ENCODE peak calls at places on chromosomes 5 and 9, in eight cellular contexts. One of them, this sample, is unnamed.
A peak's percentile ranks its signal among the peaks of the same experiment; 100 is the strongest.

GRCh38 chr9:99197124-99197630 is 24.6 kb downstream of the ALG2 start:
- DNase-seq in upper lobe of left lung: no peak
- DNase-seq in SK-N-SH: no peak
- DNase-seq in HFFc6: no peak
- DNase-seq in fibroblast of lung: no peak
- DNase-seq in ovary: no peak
- DNase-seq in WERI-Rb-1: no peak
- DNase-seq in body of pancreas: no peak
- DNase-seq in this sample: no peak

GRCh38 chr5:41517909-41518308 is 7.5 kb upstream of the PLCXD3 start:
- DNase-seq in upper lobe of left lung: no peak
- DNase-seq in SK-N-SH: no peak
- DNase-seq in HFFc6: no peak
- DNase-seq in fibroblast of lung: peak; percentile 19
- DNase-seq in ovary: no peak
- DNase-seq in WERI-Rb-1: no peak
- DNase-seq in body of pancreas: no peak
- DNase-seq in this sample: no peak

GRCh38 chr5:15021286-15022046 is 149.9 kb upstream of the ANKH start:
- DNase-seq in upper lobe of left lung: no peak
- DNase-seq in SK-N-SH: no peak
- DNase-seq in HFFc6: peak; percentile 87
- DNase-seq in fibroblast of lung: peak; percentile 91
- DNase-seq in ovary: no peak
- DNase-seq in WERI-Rb-1: no peak
- DNase-seq in body of pancreas: no peak
- DNase-seq in this sample: no peak

GRCh38 chr9:101026824-101027223 is 1.7 kb upstream of the PLPPR1 start:
- DNase-seq in upper lobe of left lung: no peak
- DNase-seq in SK-N-SH: no peak
- DNase-seq in HFFc6: no peak
- DNase-seq in fibroblast of lung: no peak
- DNase-seq in ovary: no peak
- DNase-seq in WERI-Rb-1: no peak
- DNase-seq in body of pancreas: peak; percentile 7
- DNase-seq in this sample: no peak

GRCh38 chr9:77556396-77556795 is 91.7 kb downstream of the GNA14 start:
- DNase-seq in upper lobe of left lung: no peak
- DNase-seq in SK-N-SH: no peak
- DNase-seq in HFFc6: no peak
- DNase-seq in fibroblast of lung: peak; percentile 40
- DNase-seq in ovary: no peak
- DNase-seq in WERI-Rb-1: no peak
- DNase-seq in body of pancreas: no peak
- DNase-seq in this sample: no peak

GRCh38 chr5:168174376-168174775 is 117.1 kb upstream of the WWC1 start:
- DNase-seq in upper lobe of left lung: no peak
- DNase-seq in SK-N-SH: no peak
- DNase-seq in HFFc6: no peak
- DNase-seq in fibroblast of lung: peak; percentile 75
- DNase-seq in ovary: no peak
- DNase-seq in WERI-Rb-1: no peak
- DNase-seq in body of pancreas: no peak
- DNase-seq in this sample: no peak

GRCh38 chr5:5483880-5484595 is 61.6 kb downstream of the ICE1 start:
- DNase-seq in upper lobe of left lung: no peak
- DNase-seq in SK-N-SH: no peak
- DNase-seq in HFFc6: peak; percentile 56
- DNase-seq in fibroblast of lung: peak; percentile 29
- DNase-seq in ovary: no peak
- DNase-seq in WERI-Rb-1: no peak
- DNase-seq in body of pancreas: no peak
- DNase-seq in this sample: no peak

GRCh38 chr9:4292781-4293180 is 7.1 kb downstream of the GLIS3 start:
- DNase-seq in upper lobe of left lung: no peak
- DNase-seq in SK-N-SH: no peak
- DNase-seq in HFFc6: no peak
- DNase-seq in fibroblast of lung: peak; percentile 81
- DNase-seq in ovary: no peak
- DNase-seq in WERI-Rb-1: no peak
- DNase-seq in body of pancreas: no peak
- DNase-seq in this sample: no peak

GRCh38 chr5:7412369-7412768 is 16.4 kb downstream of the ADCY2 start:
- DNase-seq in upper lobe of left lung: no peak
- DNase-seq in SK-N-SH: no peak
- DNase-seq in HFFc6: no peak
- DNase-seq in fibroblast of lung: peak; percentile 65
- DNase-seq in ovary: no peak
- DNase-seq in WERI-Rb-1: peak; percentile 95
- DNase-seq in body of pancreas: no peak
- DNase-seq in this sample: no peak

GRCh38 chr5:141878186-141878770 is at the start of gene PCDH1:
- DNase-seq in upper lobe of left lung: peak; percentile 91
- DNase-seq in SK-N-SH: peak; percentile 81
- DNase-seq in HFFc6: no peak
- DNase-seq in fibroblast of lung: peak; percentile 42
- DNase-seq in ovary: no peak
- DNase-seq in WERI-Rb-1: peak; percentile 32
- DNase-seq in body of pancreas: peak; percentile 66
- DNase-seq in this sample: peak; percentile 43

GRCh38 chr5:43854697-43855292 is 251.8 kb downstream of the NNT start:
- DNase-seq in upper lobe of left lung: no peak
- DNase-seq in SK-N-SH: no peak
- DNase-seq in HFFc6: no peak
- DNase-seq in fibroblast of lung: no peak
- DNase-seq in ovary: no peak
- DNase-seq in WERI-Rb-1: no peak
- DNase-seq in body of pancreas: no peak
- DNase-seq in this sample: no peak

GRCh38 chr5:115838885-115839518 is 2.4 kb downstream of the ATG12 start:
- DNase-seq in upper lobe of left lung: no peak
- DNase-seq in SK-N-SH: peak; percentile 47
- DNase-seq in HFFc6: peak; percentile 47
- DNase-seq in fibroblast of lung: peak; percentile 39
- DNase-seq in ovary: no peak
- DNase-seq in WERI-Rb-1: peak; percentile 35
- DNase-seq in body of pancreas: no peak
- DNase-seq in this sample: no peak

GRCh38 chr5:30401479-30402058 is 791.9 kb upstream of the CDH6 start:
- DNase-seq in upper lobe of left lung: no peak
- DNase-seq in SK-N-SH: peak; percentile 3
- DNase-seq in HFFc6: no peak
- DNase-seq in fibroblast of lung: peak; percentile 39
- DNase-seq in ovary: no peak
- DNase-seq in WERI-Rb-1: peak; percentile 74
- DNase-seq in body of pancreas: peak; percentile 57
- DNase-seq in this sample: no peak

GRCh38 chr5:155530046-155530445 is 516.5 kb downstream of the KIF4B start:
- DNase-seq in upper lobe of left lung: no peak
- DNase-seq in SK-N-SH: peak; percentile 21
- DNase-seq in HFFc6: no peak
- DNase-seq in fibroblast of lung: peak; percentile 25
- DNase-seq in ovary: no peak
- DNase-seq in WERI-Rb-1: peak; percentile 33
- DNase-seq in body of pancreas: no peak
- DNase-seq in this sample: no peak

GRCh38 chr9:78320875-78321496 is 24.1 kb downstream of the PSAT1 start:
- DNase-seq in upper lobe of left lung: no peak
- DNase-seq in SK-N-SH: no peak
- DNase-seq in HFFc6: no peak
- DNase-seq in fibroblast of lung: no peak
- DNase-seq in ovary: no peak
- DNase-seq in WERI-Rb-1: no peak
- DNase-seq in body of pancreas: no peak
- DNase-seq in this sample: no peak

GRCh38 chr5:180314106-180314505 is 22.2 kb upstream of the MAPK9 start:
- DNase-seq in upper lobe of left lung: no peak
- DNase-seq in SK-N-SH: no peak
- DNase-seq in HFFc6: no peak
- DNase-seq in fibroblast of lung: no peak
- DNase-seq in ovary: no peak
- DNase-seq in WERI-Rb-1: no peak
- DNase-seq in body of pancreas: no peak
- DNase-seq in this sample: no peak

GRCh38 chr5:106020889-106021288 is 1649.8 kb downstream of the EFNA5 start:
- DNase-seq in upper lobe of left lung: no peak
- DNase-seq in SK-N-SH: no peak
- DNase-seq in HFFc6: no peak
- DNase-seq in fibroblast of lung: peak; percentile 30
- DNase-seq in ovary: no peak
- DNase-seq in WERI-Rb-1: no peak
- DNase-seq in body of pancreas: no peak
- DNase-seq in this sample: no peak

GRCh38 chr5:38048400-38048799 is 208.6 kb upstream of the GDNF start:
- DNase-seq in upper lobe of left lung: no peak
- DNase-seq in SK-N-SH: no peak
- DNase-seq in HFFc6: no peak
- DNase-seq in fibroblast of lung: no peak
- DNase-seq in ovary: no peak
- DNase-seq in WERI-Rb-1: no peak
- DNase-seq in body of pancreas: no peak
- DNase-seq in this sample: no peak

GRCh38 chr9:134130503-134131375 is 5.1 kb upstream of the WDR5 start:
- DNase-seq in upper lobe of left lung: peak; percentile 89
- DNase-seq in SK-N-SH: no peak
- DNase-seq in HFFc6: no peak
- DNase-seq in fibroblast of lung: peak; percentile 41
- DNase-seq in ovary: peak; percentile 70
- DNase-seq in WERI-Rb-1: peak; percentile 39
- DNase-seq in body of pancreas: peak; percentile 90
- DNase-seq in this sample: no peak

GRCh38 chr9:111161015-111161415 is 122.7 kb upstream of the LPAR1 start:
- DNase-seq in upper lobe of left lung: no peak
- DNase-seq in SK-N-SH: no peak
- DNase-seq in HFFc6: peak; percentile 65
- DNase-seq in fibroblast of lung: peak; percentile 83
- DNase-seq in ovary: no peak
- DNase-seq in WERI-Rb-1: no peak
- DNase-seq in body of pancreas: no peak
- DNase-seq in this sample: no peak

GRCh38 chr5:73452215-73452614 is 3.6 kb upstream of the FOXD1 start:
- DNase-seq in upper lobe of left lung: no peak
- DNase-seq in SK-N-SH: no peak
- DNase-seq in HFFc6: no peak
- DNase-seq in fibroblast of lung: no peak
- DNase-seq in ovary: no peak
- DNase-seq in WERI-Rb-1: no peak
- DNase-seq in body of pancreas: no peak
- DNase-seq in this sample: no peak

GRCh38 chr9:2096376-2096970 is 81.3 kb downstream of the SMARCA2 start:
- DNase-seq in upper lobe of left lung: no peak
- DNase-seq in SK-N-SH: no peak
- DNase-seq in HFFc6: no peak
- DNase-seq in fibroblast of lung: no peak
- DNase-seq in ovary: no peak
- DNase-seq in WERI-Rb-1: no peak
- DNase-seq in body of pancreas: no peak
- DNase-seq in this sample: no peak

GRCh38 chr9:92745881-92746280 is 18.8 kb downstream of the BICD2 start:
- DNase-seq in upper lobe of left lung: no peak
- DNase-seq in SK-N-SH: no peak
- DNase-seq in HFFc6: no peak
- DNase-seq in fibroblast of lung: no peak
- DNase-seq in ovary: peak; percentile 11
- DNase-seq in WERI-Rb-1: no peak
- DNase-seq in body of pancreas: no peak
- DNase-seq in this sample: no peak

GRCh38 chr9:96025995-96026572 is 150.6 kb downstream of the ERCC6L2 start:
- DNase-seq in upper lobe of left lung: peak; percentile 88
- DNase-seq in SK-N-SH: peak; percentile 60
- DNase-seq in HFFc6: no peak
- DNase-seq in fibroblast of lung: no peak
- DNase-seq in ovary: no peak
- DNase-seq in WERI-Rb-1: peak; percentile 97
- DNase-seq in body of pancreas: no peak
- DNase-seq in this sample: no peak
- TF ChIP-seq CTCF in upper lobe of left lung: no peak
- TF ChIP-seq CTCF in SK-N-SH: no peak
- TF ChIP-seq CTCF in HFFc6: peak; percentile 20
- TF ChIP-seq CTCF in fibroblast of lung: no peak
- TF ChIP-seq CTCF in ovary: no peak
- TF ChIP-seq CTCF in WERI-Rb-1: peak; percentile 92
- TF ChIP-seq CTCF in body of pancreas: no peak
- TF ChIP-seq CTCF in this sample: no peak

DNA sequence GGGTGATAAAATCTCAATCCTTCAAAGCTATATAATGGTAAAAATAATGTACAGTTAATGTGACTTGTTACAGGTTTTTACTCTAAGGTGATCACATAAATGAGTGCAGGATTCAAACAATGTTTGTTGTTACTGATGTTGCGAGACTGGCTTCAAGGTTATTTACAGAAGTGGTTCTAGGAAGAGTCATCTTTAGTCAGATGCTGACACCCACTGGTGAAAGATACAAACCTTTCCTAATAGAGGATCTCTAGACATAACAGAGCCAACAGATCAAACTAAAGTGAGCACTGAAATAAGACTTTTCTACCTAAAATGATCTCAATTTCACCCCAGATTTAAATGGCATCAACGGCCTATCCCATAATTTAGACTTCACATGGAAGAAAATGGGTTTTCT is 20.2 kb downstream of the ARSB start:
- DNase-seq in upper lobe of left lung: no peak
- DNase-seq in SK-N-SH: peak; percentile 49
- DNase-seq in HFFc6: peak; percentile 59
- DNase-seq in fibroblast of lung: peak; percentile 64
- DNase-seq in ovary: no peak
- DNase-seq in WERI-Rb-1: no peak
- DNase-seq in body of pancreas: no peak
- DNase-seq in this sample: no peak
- TF ChIP-seq CTCF in upper lobe of left lung: no peak
- TF ChIP-seq CTCF in SK-N-SH: peak; percentile 72
- TF ChIP-seq CTCF in HFFc6: peak; percentile 74
- TF ChIP-seq CTCF in fibroblast of lung: peak; percentile 40
- TF ChIP-seq CTCF in ovary: peak; percentile 80
- TF ChIP-seq CTCF in WERI-Rb-1: peak; percentile 43
- TF ChIP-seq CTCF in body of pancreas: peak; percentile 73
- TF ChIP-seq CTCF in this sample: no peak

DNA sequence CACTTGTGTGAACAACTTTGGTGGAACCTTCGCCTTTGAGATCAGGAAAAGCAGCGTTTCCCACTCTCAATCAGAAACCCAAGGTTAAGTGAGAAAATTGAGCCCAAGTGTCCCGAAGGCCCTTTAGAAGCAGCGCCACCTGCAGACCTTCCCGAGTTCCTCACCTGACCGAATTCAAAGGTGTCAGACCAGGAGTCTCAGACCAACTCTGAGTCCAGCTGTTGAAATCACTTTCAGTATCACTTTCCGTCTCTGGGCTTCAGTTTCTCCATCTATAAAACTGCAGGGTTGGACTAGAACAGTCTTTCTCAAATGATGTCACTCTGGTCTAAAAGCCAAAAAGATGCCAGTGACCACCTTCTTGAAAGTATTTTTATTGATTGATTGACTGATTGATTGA is 31.7 kb upstream of the GRHPR start:
- DNase-seq in upper lobe of left lung: no peak
- DNase-seq in SK-N-SH: no peak
- DNase-seq in HFFc6: no peak
- DNase-seq in fibroblast of lung: no peak
- DNase-seq in ovary: no peak
- DNase-seq in WERI-Rb-1: peak; percentile 45
- DNase-seq in body of pancreas: peak; percentile 82
- DNase-seq in this sample: no peak
- TF ChIP-seq CTCF in upper lobe of left lung: peak; percentile 11
- TF ChIP-seq CTCF in SK-N-SH: peak; percentile 31
- TF ChIP-seq CTCF in HFFc6: peak; percentile 48
- TF ChIP-seq CTCF in fibroblast of lung: no peak
- TF ChIP-seq CTCF in ovary: no peak
- TF ChIP-seq CTCF in WERI-Rb-1: peak; percentile 66
- TF ChIP-seq CTCF in body of pancreas: peak; percentile 49
- TF ChIP-seq CTCF in this sample: no peak

GRCh38 chr5:55437452-55437851 is 97.3 kb downstream of the PLPP1 start:
- DNase-seq in upper lobe of left lung: no peak
- DNase-seq in SK-N-SH: no peak
- DNase-seq in HFFc6: no peak
- DNase-seq in fibroblast of lung: no peak
- DNase-seq in ovary: no peak
- DNase-seq in WERI-Rb-1: no peak
- DNase-seq in body of pancreas: no peak
- DNase-seq in this sample: no peak
- TF ChIP-seq CTCF in upper lobe of left lung: no peak
- TF ChIP-seq CTCF in SK-N-SH: no peak
- TF ChIP-seq CTCF in HFFc6: no peak
- TF ChIP-seq CTCF in fibroblast of lung: no peak
- TF ChIP-seq CTCF in ovary: no peak
- TF ChIP-seq CTCF in WERI-Rb-1: no peak
- TF ChIP-seq CTCF in body of pancreas: no peak
- TF ChIP-seq CTCF in this sample: no peak

This sample was measured in activated B cell treated with CpG ODN at 0.5 μM for 24 hours.